ENCODE peak calls at places on chromosomes 11 and 22, in ten cellular contexts. One of them, this sample, is unnamed.

GRCh38 chr11:71227058-71227659 is 25.2 kb downstream of the SHANK2 start:
- DNase-seq in sigmoid colon: no peak
- DNase-seq in GM23338: no peak
- DNase-seq in prostate gland: no peak
- DNase-seq in HL-60: no peak
- DNase-seq in esophagus muscularis mucosa: no peak
- DNase-seq in stomach: no peak
- DNase-seq in spleen: no peak
- DNase-seq in transverse colon: no peak
- DNase-seq in HCT116: no peak
- DNase-seq in this sample: no peak

GRCh38 chr11:121257976-121258375 is 34.6 kb upstream of the SC5D start:
- DNase-seq in esophagus muscularis mucosa: no peak
- DNase-seq in spleen: no peak
- DNase-seq in prostate gland: peak; percentile 59
- DNase-seq in GM23338: no peak
- DNase-seq in stomach: no peak
- DNase-seq in HL-60: no peak
- DNase-seq in HCT116: no peak
- DNase-seq in sigmoid colon: no peak
- DNase-seq in transverse colon: no peak
- DNase-seq in this sample: no peak

GRCh38 chr11:40360206-40360798 is 1099.2 kb downstream of the LRRC4C start:
- DNase-seq in esophagus muscularis mucosa: no peak
- DNase-seq in prostate gland: no peak
- DNase-seq in HL-60: no peak
- DNase-seq in GM23338: no peak
- DNase-seq in stomach: no peak
- DNase-seq in transverse colon: no peak
- DNase-seq in sigmoid colon: no peak
- DNase-seq in spleen: no peak
- DNase-seq in HCT116: no peak
- DNase-seq in this sample: no peak

GRCh38 chr22:24240381-24240780 is 4.5 kb downstream of the GGT5 start:
- DNase-seq in stomach: no peak
- DNase-seq in HL-60: no peak
- DNase-seq in prostate gland: no peak
- DNase-seq in esophagus muscularis mucosa: no peak
- DNase-seq in GM23338: no peak
- DNase-seq in HCT116: no peak
- DNase-seq in transverse colon: no peak
- DNase-seq in spleen: no peak
- DNase-seq in sigmoid colon: no peak
- DNase-seq in this sample: no peak

GRCh38 chr11:6418958-6419611 is at the start of gene APBB1:
- DNase-seq in HCT116: no peak
- DNase-seq in stomach: peak; percentile 67
- DNase-seq in transverse colon: peak; percentile 73
- DNase-seq in spleen: peak; percentile 91
- DNase-seq in HL-60: peak; percentile 28
- DNase-seq in sigmoid colon: peak; percentile 82
- DNase-seq in prostate gland: peak; percentile 56
- DNase-seq in esophagus muscularis mucosa: no peak
- DNase-seq in GM23338: peak; percentile 87
- DNase-seq in this sample: peak; percentile 95

GRCh38 chr22:46963672-46964545 is 201.5 kb downstream of the TBC1D22A start:
- DNase-seq in transverse colon: no peak
- DNase-seq in esophagus muscularis mucosa: no peak
- DNase-seq in stomach: peak; percentile 26
- DNase-seq in HL-60: no peak
- DNase-seq in spleen: no peak
- DNase-seq in sigmoid colon: peak; percentile 52
- DNase-seq in GM23338: no peak
- DNase-seq in HCT116: no peak
- DNase-seq in prostate gland: no peak
- DNase-seq in this sample: no peak

GRCh38 chr11:13354335-13354734 is 76.7 kb downstream of the BMAL1 start:
- DNase-seq in transverse colon: no peak
- DNase-seq in GM23338: peak; percentile 76
- DNase-seq in prostate gland: no peak
- DNase-seq in esophagus muscularis mucosa: no peak
- DNase-seq in HL-60: peak; percentile 11
- DNase-seq in stomach: no peak
- DNase-seq in spleen: no peak
- DNase-seq in HCT116: no peak
- DNase-seq in sigmoid colon: no peak
- DNase-seq in this sample: no peak

GRCh38 chr22:27726726-27727449 is 74.7 kb downstream of the MN1 start:
- DNase-seq in sigmoid colon: peak; percentile 75
- DNase-seq in stomach: peak; percentile 56
- DNase-seq in spleen: no peak
- DNase-seq in GM23338: peak; percentile 44
- DNase-seq in prostate gland: no peak
- DNase-seq in HCT116: no peak
- DNase-seq in transverse colon: peak; percentile 28
- DNase-seq in esophagus muscularis mucosa: no peak
- DNase-seq in HL-60: no peak
- DNase-seq in this sample: no peak

GRCh38 chr11:14418801-14419417 is 59.9 kb upstream of the RRAS2 start:
- DNase-seq in GM23338: peak; percentile 92
- DNase-seq in transverse colon: no peak
- DNase-seq in esophagus muscularis mucosa: no peak
- DNase-seq in HCT116: peak; percentile 48
- DNase-seq in HL-60: no peak
- DNase-seq in prostate gland: no peak
- DNase-seq in stomach: no peak
- DNase-seq in sigmoid colon: no peak
- DNase-seq in spleen: no peak
- DNase-seq in this sample: no peak

GRCh38 chr11:66950113-66950535 is 8.1 kb downstream of the PC start:
- DNase-seq in esophagus muscularis mucosa: no peak
- DNase-seq in HCT116: peak; percentile 90
- DNase-seq in prostate gland: peak; percentile 25
- DNase-seq in spleen: no peak
- DNase-seq in HL-60: no peak
- DNase-seq in transverse colon: peak; percentile 57
- DNase-seq in sigmoid colon: peak; percentile 67
- DNase-seq in stomach: peak; percentile 78
- DNase-seq in GM23338: peak; percentile 35
- DNase-seq in this sample: peak; percentile 42

DNA sequence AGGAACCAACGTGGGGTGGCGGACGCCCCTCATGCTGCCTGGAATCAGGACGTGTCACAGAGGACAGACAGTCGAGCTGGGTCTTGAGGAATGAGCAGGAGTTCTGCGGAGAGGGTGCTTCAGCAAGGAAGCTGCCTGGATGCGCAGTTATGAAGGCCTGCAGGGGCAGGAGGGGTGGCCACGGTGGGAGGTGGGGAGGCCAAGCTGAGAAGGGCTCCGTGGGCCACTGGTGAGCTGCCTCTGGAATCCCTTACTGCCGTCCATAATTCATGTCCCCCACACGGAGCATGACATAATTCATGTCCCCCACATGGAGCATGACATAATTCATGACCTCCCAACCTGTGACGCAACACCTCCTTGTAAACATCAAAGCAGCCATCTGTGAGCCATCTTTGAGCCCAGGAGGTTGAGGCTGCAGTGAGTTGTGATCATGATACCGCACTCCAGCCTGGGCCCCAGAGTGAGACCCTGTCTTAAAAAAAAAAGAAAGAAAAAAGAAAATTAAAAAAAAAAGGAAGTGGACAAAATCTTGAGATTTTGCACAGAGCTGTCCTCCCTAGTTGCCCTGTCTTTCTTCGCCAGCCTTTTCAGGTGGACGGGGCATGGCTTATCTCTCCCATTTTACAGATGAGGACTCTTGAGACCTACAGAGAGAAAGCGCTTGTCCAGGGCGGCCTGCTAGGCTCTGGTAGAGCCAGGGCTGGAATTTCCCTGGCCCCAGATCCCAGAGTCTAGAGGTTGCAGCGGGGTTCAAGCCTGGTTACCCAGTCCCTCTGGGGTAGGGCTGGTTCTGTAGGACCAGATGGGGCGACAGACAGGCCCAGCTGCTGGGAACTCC is 24.3 kb upstream of the PICK1 start:
- DNase-seq in spleen: no peak
- DNase-seq in esophagus muscularis mucosa: no peak
- DNase-seq in HCT116: no peak
- DNase-seq in stomach: no peak
- DNase-seq in HL-60: peak; percentile 45
- DNase-seq in prostate gland: no peak
- DNase-seq in sigmoid colon: peak; percentile 77
- DNase-seq in transverse colon: no peak
- DNase-seq in GM23338: no peak
- DNase-seq in this sample: no peak
- TF ChIP-seq POLR2AphosphoS5 in spleen: no peak
- TF ChIP-seq POLR2AphosphoS5 in esophagus muscularis mucosa: peak; percentile 3
- TF ChIP-seq POLR2AphosphoS5 in HCT116: no peak
- TF ChIP-seq POLR2AphosphoS5 in stomach: peak; percentile 4
- TF ChIP-seq POLR2AphosphoS5 in HL-60: no peak
- TF ChIP-seq POLR2AphosphoS5 in prostate gland: peak; percentile 8
- TF ChIP-seq POLR2AphosphoS5 in sigmoid colon: peak; percentile 49
- TF ChIP-seq POLR2AphosphoS5 in transverse colon: no peak
- TF ChIP-seq POLR2AphosphoS5 in GM23338: no peak
- TF ChIP-seq POLR2AphosphoS5 in this sample: no peak

DNA sequence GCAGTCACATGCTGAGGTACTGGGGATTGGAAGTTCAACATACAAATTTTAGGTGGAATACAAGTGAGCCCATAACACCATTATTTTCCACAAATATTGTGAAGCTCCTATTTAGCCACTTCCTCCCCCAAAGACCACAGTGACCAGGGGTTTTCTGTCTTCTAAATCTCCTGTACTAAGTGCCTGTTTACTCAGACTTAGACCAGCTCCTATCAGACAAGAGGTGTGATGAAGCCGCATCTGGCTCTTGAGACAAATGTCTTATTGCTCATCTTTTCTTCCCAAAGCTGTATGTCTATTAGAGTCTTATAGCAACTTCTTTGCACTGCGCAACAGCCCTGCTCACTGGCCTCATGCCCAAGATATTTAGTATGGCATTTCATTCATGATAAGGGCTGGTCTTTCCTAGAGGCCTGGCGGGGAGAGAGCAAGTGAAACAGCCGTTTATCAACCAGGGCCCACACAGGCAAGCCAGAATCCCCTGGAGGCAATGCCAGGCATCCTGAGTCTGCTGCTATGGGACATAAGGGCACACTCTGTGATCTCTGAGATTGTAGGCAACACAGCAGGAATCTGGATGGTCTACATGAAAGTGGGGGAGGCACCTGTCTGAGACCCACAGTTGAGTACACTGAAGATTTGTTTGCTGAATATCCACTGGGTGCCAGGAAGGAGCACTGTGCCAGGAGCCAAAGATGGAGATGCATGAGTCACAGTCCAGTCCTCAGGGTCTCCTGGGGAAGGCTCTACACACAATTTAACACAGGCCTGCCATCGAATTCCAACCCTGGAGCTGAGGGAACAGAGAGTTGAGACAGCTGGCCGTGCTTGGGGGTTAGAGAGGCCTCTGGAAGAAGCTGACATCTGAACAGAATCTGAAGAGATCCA is 78.5 kb upstream of the NCAM1 start:
- DNase-seq in HCT116: no peak
- DNase-seq in HL-60: no peak
- DNase-seq in GM23338: no peak
- DNase-seq in transverse colon: no peak
- DNase-seq in prostate gland: no peak
- DNase-seq in sigmoid colon: no peak
- DNase-seq in esophagus muscularis mucosa: no peak
- DNase-seq in stomach: peak; percentile 61
- DNase-seq in spleen: no peak
- DNase-seq in this sample: no peak
- H3K27ac ChIP-seq in HCT116: no peak overlapping the region
- H3K27ac ChIP-seq in HL-60: no peak overlapping the region
- H3K27ac ChIP-seq in GM23338: no peak overlapping the region
- H3K27ac ChIP-seq in transverse colon: no peak overlapping the region
- H3K27ac ChIP-seq in prostate gland: no peak overlapping the region
- H3K27ac ChIP-seq in sigmoid colon: no peak overlapping the region
- H3K27ac ChIP-seq in esophagus muscularis mucosa: no peak overlapping the region
- H3K27ac ChIP-seq in stomach: no peak overlapping the region
- H3K27ac ChIP-seq in spleen: no peak overlapping the region
- H3K27ac ChIP-seq in this sample: no peak overlapping the region

DNA sequence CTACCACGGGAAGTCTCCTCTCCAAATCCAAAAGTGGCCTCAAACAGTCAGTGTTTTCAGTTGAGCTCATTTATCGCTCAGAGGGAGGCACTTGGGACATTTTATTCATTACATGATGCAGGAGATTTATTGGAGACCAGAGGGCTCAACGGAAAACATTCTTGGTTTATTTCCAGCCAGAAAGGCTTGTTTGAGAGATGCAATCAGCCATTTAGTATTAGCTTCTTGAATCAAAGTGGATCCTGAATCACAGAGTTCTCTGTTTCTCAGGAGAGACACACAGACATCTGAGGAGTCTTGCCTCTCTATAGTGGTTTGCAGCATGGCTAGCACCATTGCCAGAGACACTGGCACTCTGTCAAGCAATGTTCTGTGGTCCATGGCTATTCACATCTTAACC is 31.5 kb downstream of the CD44 start:
- DNase-seq in HCT116: no peak
- DNase-seq in esophagus muscularis mucosa: no peak
- DNase-seq in GM23338: no peak
- DNase-seq in prostate gland: no peak
- DNase-seq in stomach: no peak
- DNase-seq in sigmoid colon: no peak
- DNase-seq in transverse colon: no peak
- DNase-seq in HL-60: no peak
- DNase-seq in spleen: no peak
- DNase-seq in this sample: no peak
- TF ChIP-seq POLR2AphosphoS5 in HCT116: no peak
- TF ChIP-seq POLR2AphosphoS5 in esophagus muscularis mucosa: no peak
- TF ChIP-seq POLR2AphosphoS5 in GM23338: no peak
- TF ChIP-seq POLR2AphosphoS5 in prostate gland: no peak
- TF ChIP-seq POLR2AphosphoS5 in stomach: no peak
- TF ChIP-seq POLR2AphosphoS5 in sigmoid colon: peak; percentile 37
- TF ChIP-seq POLR2AphosphoS5 in transverse colon: peak; percentile 15
- TF ChIP-seq POLR2AphosphoS5 in HL-60: no peak
- TF ChIP-seq POLR2AphosphoS5 in spleen: no peak
- TF ChIP-seq POLR2AphosphoS5 in this sample: no peak

DNA sequence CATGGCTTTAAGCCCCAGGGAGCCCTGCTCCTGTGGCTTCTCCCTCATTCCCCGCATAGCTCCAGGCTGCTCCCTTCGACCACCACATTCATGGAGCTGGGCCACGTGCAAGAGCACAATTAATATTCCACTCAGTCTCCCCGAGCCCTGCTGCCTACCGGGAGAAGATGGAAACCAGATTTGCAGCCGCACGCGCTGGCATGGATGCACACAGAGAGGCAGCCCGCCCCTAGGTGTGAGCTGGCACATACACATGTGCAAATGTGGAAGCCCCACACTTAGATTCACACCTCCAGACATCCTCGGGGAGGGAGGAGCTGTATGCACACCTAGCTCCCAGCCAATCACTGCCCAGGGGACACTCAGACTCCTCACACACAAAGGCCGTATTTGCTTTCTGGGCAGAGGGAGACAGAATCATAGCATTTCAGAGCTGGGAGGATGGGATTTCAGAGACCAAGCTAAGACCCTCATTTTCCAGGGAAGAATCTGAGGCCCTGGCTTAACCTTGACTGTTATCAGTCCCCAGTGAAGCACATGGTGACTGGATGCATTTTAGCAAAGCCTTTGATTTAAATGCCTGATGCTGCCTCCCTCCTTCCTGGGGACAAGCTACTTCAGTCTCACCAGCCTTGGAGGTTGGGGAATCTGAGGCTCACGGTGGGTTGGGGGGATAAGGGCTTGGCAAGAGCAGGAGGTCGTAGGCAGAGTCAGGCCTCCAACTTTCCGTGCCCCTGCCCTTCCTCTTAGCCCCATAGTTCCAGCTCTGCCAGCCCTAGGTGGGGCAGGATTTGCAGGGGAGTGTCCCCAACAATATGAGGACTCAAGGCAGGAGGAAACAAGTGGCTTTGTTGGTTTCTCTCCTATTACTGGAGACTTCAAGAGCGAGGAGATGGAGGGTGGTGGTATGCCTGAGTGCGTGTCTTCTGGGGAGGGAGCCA is 5.3 kb upstream of the CREB3L1 start:
- DNase-seq in HL-60: no peak
- DNase-seq in stomach: no peak
- DNase-seq in HCT116: no peak
- DNase-seq in GM23338: no peak
- DNase-seq in prostate gland: no peak
- DNase-seq in sigmoid colon: no peak
- DNase-seq in spleen: peak; percentile 61
- DNase-seq in esophagus muscularis mucosa: no peak
- DNase-seq in transverse colon: no peak
- DNase-seq in this sample: no peak
- H3K27ac ChIP-seq in HL-60: no peak overlapping the region
- H3K27ac ChIP-seq in stomach: peak overlapping the region; percentile 88
- H3K27ac ChIP-seq in HCT116: no peak overlapping the region
- H3K27ac ChIP-seq in GM23338: no peak overlapping the region
- H3K27ac ChIP-seq in prostate gland: peak overlapping the region; percentile 79
- H3K27ac ChIP-seq in sigmoid colon: peak overlapping the region; percentile 83
- H3K27ac ChIP-seq in spleen: peak overlapping the region; percentile 61
- H3K27ac ChIP-seq in esophagus muscularis mucosa: peak overlapping the region; percentile 74
- H3K27ac ChIP-seq in transverse colon: peak overlapping the region; percentile 90
- H3K27ac ChIP-seq in this sample: peak overlapping the region; percentile 84